ENCODE peak calls at places on chromosomes 1 and 21, in ten cellular contexts. I is H1, G is stomach, V is K562, D is HCT116, J is spleen, T is Panc1, N is GM23338, K is sigmoid colon, S is transverse colon. F is an unnamed sample.

GRCh38 chr1:177082855-177083741 is 81.4 kb downstream of the ASTN1 start:
- DNase-seq in N (no peak), K (no peak), T (no peak), G (no peak), D (no peak), S (no peak), V (no peak), J (no peak), I (no peak), F (no peak)

GRCh38 chr1:90613371-90613770 is 103.7 kb downstream of the BARHL2 start:
- DNase-seq in G (no peak), T (no peak), N (no peak), K (no peak), D (no peak), S (no peak), I (no peak), V (no peak), J (no peak), F (no peak)

GRCh38 chr1:187734427-187734826 is 905.7 kb downstream of the PLA2G4A start:
- DNase-seq in N (peak; percentile 11), T (no peak), V (no peak), S (no peak), K (no peak), G (no peak), D (no peak), J (peak; percentile 45), I (no peak), F (no peak)

GRCh38 chr1:108609483-108610066 is 49.7 kb downstream of the EEIG2 start:
- DNase-seq in V (no peak), N (no peak), G (no peak), S (no peak), J (no peak), T (no peak), D (no peak), I (no peak), K (peak; percentile 65), F (no peak)

GRCh38 chr1:171196351-171196750 is 11.3 kb downstream of the FMO2 start:
- DNase-seq in I (no peak), J (no peak), S (no peak), N (no peak), D (no peak), G (no peak), K (no peak), T (no peak), V (no peak), F (no peak)

GRCh38 chr1:117128323-117129079 is 7.0 kb upstream of the TRIM45 start:
- DNase-seq in D (peak; percentile 33), K (no peak), S (no peak), V (no peak), I (no peak), T (no peak), N (peak; percentile 57), G (no peak), J (no peak), F (no peak)

GRCh38 chr1:62437273-62437945 is 560 bp downstream of the USP1 start:
- DNase-seq in D (no peak), I (no peak), K (peak; percentile 81), S (no peak), G (no peak), T (no peak), J (no peak), N (peak; percentile 51), V (no peak), F (peak; percentile 89)

GRCh38 chr21:26881504-26882228 is 36.5 kb upstream of the ADAMTS1 start:
- DNase-seq in D (no peak), K (no peak), N (peak; percentile 44), V (no peak), J (no peak), S (no peak), T (no peak), I (no peak), G (no peak), F (no peak)

GRCh38 chr1:185401019-185401418 is 84.0 kb upstream of the IVNS1ABP start:
- DNase-seq in T (no peak), V (no peak), I (peak; percentile 52), K (no peak), J (no peak), G (no peak), S (no peak), D (no peak), N (peak; percentile 91), F (no peak)

GRCh38 chr1:185406006-185406974 is 89.2 kb upstream of the IVNS1ABP start:
- DNase-seq in T (no peak), G (no peak), S (no peak), J (no peak), V (no peak), N (no peak), D (no peak), K (no peak), I (no peak), F (no peak)

GRCh38 chr1:185402930-185403329 is 85.9 kb upstream of the IVNS1ABP start:
- DNase-seq in K (no peak), N (no peak), G (no peak), J (no peak), D (no peak), S (no peak), I (no peak), V (no peak), T (no peak), F (no peak)

GRCh38 chr1:185408675-185409270 is 91.7 kb upstream of the IVNS1ABP start:
- DNase-seq in G (no peak), D (no peak), T (no peak), V (no peak), S (no peak), J (no peak), N (no peak), K (no peak), I (no peak), F (no peak)

DNA sequence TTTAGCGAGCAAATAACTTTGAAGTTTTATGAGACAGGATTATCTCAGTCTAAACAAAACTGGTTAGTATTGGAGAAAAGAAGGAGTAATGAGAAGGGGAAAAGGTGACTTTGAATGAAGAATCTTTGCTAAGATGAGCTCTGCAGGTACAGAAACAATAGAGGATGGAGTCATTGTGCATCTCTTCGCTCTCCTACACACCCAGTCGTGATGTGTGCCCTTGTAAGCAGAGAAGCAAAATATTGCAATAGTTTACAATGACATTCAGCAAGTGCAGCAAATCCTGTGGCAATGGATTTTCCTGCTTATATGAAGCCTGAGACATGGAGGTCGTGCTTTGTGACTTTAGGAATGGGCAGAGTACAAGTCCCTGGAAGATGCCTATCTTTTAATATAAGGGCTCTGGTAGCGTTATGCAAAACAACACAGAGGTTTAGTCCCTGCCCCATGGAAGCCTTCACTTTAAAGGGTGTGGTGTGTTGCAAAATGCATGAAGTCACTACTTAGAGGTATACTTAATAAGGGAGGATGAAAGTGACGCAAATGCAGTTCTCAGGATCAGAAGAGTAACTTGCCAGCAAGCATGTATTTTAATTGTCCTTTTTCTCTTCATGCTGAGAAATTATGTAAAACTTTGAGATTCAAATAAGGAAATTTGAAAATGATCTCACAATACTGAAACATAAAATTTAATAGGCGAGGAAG is 88.0 kb upstream of the IVNS1ABP start:
- DNase-seq in T (no peak), S (no peak), D (no peak), G (no peak), N (no peak), J (no peak), K (no peak), I (no peak), V (no peak), F (no peak)
- H3K4me3 ChIP-seq in T (no peak overlapping the region), S (no peak overlapping the region), D (no peak overlapping the region), G (peak overlapping the region; percentile 20), N (no peak overlapping the region), J (no peak overlapping the region), K (no peak overlapping the region), I (no peak overlapping the region), V (no peak overlapping the region), F (no peak overlapping the region)

DNA sequence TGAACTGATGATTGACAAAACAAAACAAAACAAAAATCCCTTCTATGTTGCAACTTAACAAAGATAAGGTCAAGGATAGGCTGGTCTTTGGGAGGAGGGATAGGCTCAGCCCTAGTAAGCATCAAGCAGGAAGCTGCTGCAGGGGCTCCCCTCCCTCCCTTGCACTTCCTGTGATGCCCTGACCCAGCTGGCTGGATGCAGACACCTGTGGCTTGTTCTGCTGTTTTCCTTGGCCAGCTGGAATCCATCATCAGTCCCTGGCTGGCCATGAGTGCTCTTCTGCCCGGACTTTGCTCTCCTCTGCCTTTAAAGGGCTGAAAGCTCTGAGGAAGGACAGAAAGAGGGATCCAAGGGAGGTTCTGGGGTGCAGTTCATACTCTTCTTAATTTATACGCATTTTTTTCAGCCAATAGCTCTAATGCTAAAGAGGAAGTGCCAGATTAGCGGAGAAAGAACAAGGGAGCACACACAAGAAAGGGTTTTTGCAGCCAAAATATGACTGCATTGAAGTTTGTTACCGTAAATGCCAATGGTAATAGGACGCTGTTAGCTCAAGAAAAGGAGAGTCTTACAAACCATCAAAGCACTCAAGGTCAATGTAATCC is 19.9 kb upstream of the UBE2U start:
- DNase-seq in I (no peak), G (no peak), K (peak; percentile 81), N (peak; percentile 70), D (no peak), V (no peak), T (no peak), J (no peak), S (no peak), F (no peak)
- TF ChIP-seq POLR2AphosphoS5 in I (no peak), G (no peak), K (peak; percentile 60), N (peak; percentile 45), D (no peak), V (no peak), T (no peak), J (no peak), S (no peak), F (no peak)

DNA sequence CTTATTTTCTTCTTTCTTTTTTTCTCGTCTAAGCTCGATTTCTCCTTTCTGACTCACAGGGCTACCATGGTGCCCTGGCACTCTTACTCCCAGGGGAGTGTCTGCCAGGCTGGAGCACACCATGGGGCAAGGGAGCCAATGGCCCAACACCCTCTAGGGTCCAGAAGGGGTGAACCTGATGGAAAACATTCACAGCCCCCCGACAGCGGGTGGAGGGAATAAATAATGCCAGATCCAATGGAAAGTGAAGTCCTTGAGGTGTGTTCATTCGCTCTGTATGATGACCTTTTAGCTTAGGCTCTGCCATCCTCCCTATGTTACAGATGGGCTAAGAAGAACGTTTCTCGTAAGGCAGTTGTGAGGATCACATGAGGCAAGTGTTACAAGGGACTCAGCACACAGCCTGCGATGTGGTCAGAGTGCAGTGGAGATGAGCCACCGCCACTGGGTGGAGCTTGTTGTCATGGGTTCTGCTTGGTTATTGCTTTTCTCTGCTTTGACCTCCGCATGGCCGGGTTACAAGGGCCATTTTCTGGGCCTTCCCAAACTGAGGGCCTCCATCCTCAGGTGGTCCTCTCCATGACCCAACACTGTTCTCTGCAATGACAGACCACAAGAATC is 3.5 kb upstream of the FCMR start:
- DNase-seq in N (peak; percentile 44), T (no peak), V (peak; percentile 52), K (no peak), G (peak; percentile 52), D (no peak), I (no peak), J (peak; percentile 91), S (peak; percentile 81), F (no peak)
- TF ChIP-seq CTCF in N (peak; percentile 60), T (no peak), V (peak; percentile 59), K (no peak), G (no peak), D (no peak), I (peak; percentile 39), J (no peak), S (peak; percentile 13), F (no peak)

GRCh38 chr1:237104096-237104495 is 62.1 kb downstream of the RYR2 start:
- DNase-seq in V (no peak), D (no peak), K (no peak), T (no peak), I (no peak), N (no peak), G (no peak), S (no peak), J (no peak), F (no peak)

GRCh38 chr1:237103021-237103420 is 61.0 kb downstream of the RYR2 start:
- DNase-seq in N (no peak), D (no peak), J (no peak), T (no peak), S (no peak), G (no peak), V (no peak), I (no peak), K (no peak), F (no peak)

GRCh38 chr1:237093706-237094105 is 51.7 kb downstream of the RYR2 start:
- DNase-seq in D (no peak), G (no peak), I (peak; percentile 33), V (no peak), S (no peak), J (no peak), T (no peak), K (no peak), N (no peak), F (no peak)

DNA sequence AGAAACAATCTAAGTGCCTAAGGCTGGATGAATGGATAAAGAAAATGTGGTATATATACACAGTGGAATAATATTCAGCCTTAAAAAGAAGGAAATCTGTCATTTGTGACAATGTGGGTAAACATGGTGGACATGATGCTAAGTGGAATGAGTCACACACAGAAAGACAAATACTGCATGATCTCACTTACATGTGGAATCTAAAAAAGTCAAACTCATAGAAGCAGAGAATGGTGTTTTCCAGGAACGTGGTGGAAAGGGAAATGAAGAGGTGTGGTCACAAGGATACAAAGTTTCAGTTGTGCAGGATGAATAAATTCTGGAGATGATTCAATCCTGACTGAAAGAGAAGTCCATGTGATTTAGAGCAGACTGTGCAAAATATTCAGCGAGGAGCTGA is 56.5 kb downstream of the RYR2 start:
- DNase-seq in V (no peak), K (no peak), I (no peak), J (no peak), T (no peak), N (no peak), G (no peak), D (no peak), S (no peak), F (no peak)
- H3K4me3 ChIP-seq in V (no peak overlapping the region), K (no peak overlapping the region), I (no peak overlapping the region), J (no peak overlapping the region), T (no peak overlapping the region), N (no peak overlapping the region), G (no peak overlapping the region), D (no peak overlapping the region), S (no peak overlapping the region), F (no peak overlapping the region)